ENCODE peak calls at places on chromosomes 6 and 20, in seven cellular contexts. One of them, this sample, is unnamed.

GRCh38 chr6:107560657-107561056 is 70.7 kb downstream of the SOBP start:
- DNase-seq in GM23338: peak
- DNase-seq in OCI-LY7: no peak
- DNase-seq in H1: no peak
- DNase-seq in fibroblast of pulmonary artery: peak
- DNase-seq in T1000: no peak
- DNase-seq in substantia nigra: no peak
- DNase-seq in this sample: no peak

GRCh38 chr6:106511274-106512047 is 117.8 kb downstream of the RTN4IP1 start:
- DNase-seq in T1000: peak
- DNase-seq in H1: peak
- DNase-seq in OCI-LY7: peak
- DNase-seq in GM23338: peak
- DNase-seq in substantia nigra: no peak
- DNase-seq in fibroblast of pulmonary artery: peak
- DNase-seq in this sample: no peak

GRCh38 chr6:50128420-50129005 is 78.8 kb upstream of the DEFB112 start:
- DNase-seq in H1: no peak
- DNase-seq in OCI-LY7: peak
- DNase-seq in substantia nigra: no peak
- DNase-seq in fibroblast of pulmonary artery: peak
- DNase-seq in T1000: no peak
- DNase-seq in GM23338: peak
- DNase-seq in this sample: no peak

GRCh38 chr6:38179300-38179699 is 359.8 kb downstream of the ZFAND3 start:
- DNase-seq in substantia nigra: no peak
- DNase-seq in GM23338: no peak
- DNase-seq in T1000: no peak
- DNase-seq in H1: peak
- DNase-seq in OCI-LY7: no peak
- DNase-seq in fibroblast of pulmonary artery: no peak
- DNase-seq in this sample: no peak

GRCh38 chr6:125022391-125022989 is 60.3 kb downstream of the RNF217 start:
- DNase-seq in H1: no peak
- DNase-seq in substantia nigra: no peak
- DNase-seq in GM23338: no peak
- DNase-seq in fibroblast of pulmonary artery: no peak
- DNase-seq in OCI-LY7: no peak
- DNase-seq in T1000: no peak
- DNase-seq in this sample: no peak

GRCh38 chr20:9660236-9660868 is 146.0 kb downstream of the LAMP5 start:
- DNase-seq in GM23338: peak
- DNase-seq in T1000: peak
- DNase-seq in OCI-LY7: peak
- DNase-seq in H1: peak
- DNase-seq in fibroblast of pulmonary artery: peak
- DNase-seq in substantia nigra: no peak
- DNase-seq in this sample: peak

GRCh38 chr6:56842602-56843475 is 112.1 kb upstream of the BEND6 start:
- DNase-seq in T1000: no peak
- DNase-seq in substantia nigra: peak
- DNase-seq in GM23338: peak
- DNase-seq in H1: peak
- DNase-seq in OCI-LY7: no peak
- DNase-seq in fibroblast of pulmonary artery: peak
- DNase-seq in this sample: no peak

GRCh38 chr6:168909288-168909687 is 344.4 kb downstream of the THBS2 start:
- DNase-seq in H1: no peak
- DNase-seq in substantia nigra: no peak
- DNase-seq in GM23338: no peak
- DNase-seq in OCI-LY7: no peak
- DNase-seq in T1000: no peak
- DNase-seq in fibroblast of pulmonary artery: no peak
- DNase-seq in this sample: no peak

GRCh38 chr20:54268941-54269340 is 61.1 kb downstream of the PFDN4 start:
- DNase-seq in OCI-LY7: no peak
- DNase-seq in GM23338: peak
- DNase-seq in substantia nigra: no peak
- DNase-seq in H1: no peak
- DNase-seq in T1000: no peak
- DNase-seq in fibroblast of pulmonary artery: no peak
- DNase-seq in this sample: no peak

GRCh38 chr6:151284431-151285060 is 44.8 kb downstream of the AKAP12 start:
- DNase-seq in fibroblast of pulmonary artery: no peak
- DNase-seq in T1000: no peak
- DNase-seq in OCI-LY7: no peak
- DNase-seq in substantia nigra: no peak
- DNase-seq in GM23338: no peak
- DNase-seq in H1: no peak
- DNase-seq in this sample: no peak

GRCh38 chr6:23316131-23316530 is 746.8 kb downstream of the HDGFL1 start:
- DNase-seq in substantia nigra: no peak
- DNase-seq in H1: no peak
- DNase-seq in GM23338: no peak
- DNase-seq in fibroblast of pulmonary artery: peak
- DNase-seq in OCI-LY7: no peak
- DNase-seq in T1000: no peak
- DNase-seq in this sample: no peak

GRCh38 chr6:72552938-72553337 is 68.9 kb upstream of the KCNQ5 start:
- DNase-seq in OCI-LY7: no peak
- DNase-seq in T1000: no peak
- DNase-seq in fibroblast of pulmonary artery: peak
- DNase-seq in substantia nigra: no peak
- DNase-seq in H1: no peak
- DNase-seq in GM23338: no peak
- DNase-seq in this sample: no peak

GRCh38 chr6:3117912-3118352 is 579 bp upstream of the BPHL start:
- DNase-seq in GM23338: no peak
- DNase-seq in substantia nigra: no peak
- DNase-seq in H1: no peak
- DNase-seq in OCI-LY7: no peak
- DNase-seq in fibroblast of pulmonary artery: no peak
- DNase-seq in T1000: no peak
- DNase-seq in this sample: no peak